ENCODE peak calls at places on chromosomes 6 and 20, in five cellular contexts. D is kidney, X is NCI-H510A treated with DMSO at 0.1 percent for 48 hours, T is glutamatergic neuron, E is HEK293T. F is an unnamed sample.

GRCh38 chr20:24672886-24673677 is 203.7 kb downstream of the SYNDIG1 start:
- DNase-seq in D (peak; percentile 29), X (no peak), T (no peak), E (no peak), F (no peak)

GRCh38 chr6:150078788-150079187 is 9.9 kb upstream of the ULBP3 start:
- DNase-seq in D (no peak), X (no peak), T (no peak), E (no peak), F (peak; percentile 3)

GRCh38 chr6:10685092-10685769 is 9.2 kb downstream of the C6orf52 start:
- DNase-seq in D (no peak), X (no peak), T (no peak), E (no peak), F (no peak)

GRCh38 chr6:156045416-156045815 is 589.8 kb upstream of the NOX3 start:
- DNase-seq in D (no peak), X (no peak), T (no peak), E (no peak), F (no peak)

GRCh38 chr6:12051861-12052368 is 39.8 kb downstream of the HIVEP1 start:
- DNase-seq in D (no peak), X (no peak), T (no peak), E (no peak), F (no peak)

GRCh38 chr6:17233531-17233930 is 47.6 kb upstream of the RBM24 start:
- DNase-seq in D (no peak), X (no peak), T (no peak), E (no peak), F (peak; percentile 42)

GRCh38 chr6:14533446-14533845 is 415.9 kb downstream of the CD83 start:
- DNase-seq in D (no peak), X (no peak), T (no peak), E (no peak), F (no peak)

GRCh38 chr20:56439784-56440291 is 27.8 kb downstream of the CASS4 start:
- DNase-seq in D (no peak), X (no peak), T (no peak), E (no peak), F (no peak)

GRCh38 chr6:93819189-93819588 is 399.8 kb upstream of the EPHA7 start:
- DNase-seq in D (no peak), X (no peak), T (no peak), E (peak; percentile 4), F (no peak)

GRCh38 chr6:170285482-170285881 is 5.4 kb downstream of the DLL1 start:
- DNase-seq in D (peak; percentile 41), X (no peak), T (no peak), E (no peak), F (peak; percentile 37)

GRCh38 chr6:39380837-39381534 is 58.5 kb upstream of the KCNK16 start:
- DNase-seq in D (no peak), X (no peak), T (no peak), E (no peak), F (no peak)

GRCh38 chr6:36195471-36196048 is 984 bp upstream of the BRPF3 start:
- DNase-seq in D (no peak), X (peak; percentile 54), T (no peak), E (no peak), F (no peak)

GRCh38 chr6:116434056-116434725 is 27.0 kb upstream of the CALHM6 start:
- DNase-seq in D (no peak), X (no peak), T (no peak), E (no peak), F (no peak)

GRCh38 chr20:43430265-43430664 is 27.4 kb upstream of the SRSF6 start:
- DNase-seq in D (no peak), X (no peak), T (no peak), E (no peak), F (peak; percentile 18)

GRCh38 chr6:44053106-44053756 is 74.0 kb downstream of the MRPL14 start:
- DNase-seq in D (peak; percentile 37), X (no peak), T (no peak), E (no peak), F (no peak)